ENCODE peak calls at places on chromosome 16, in six cellular contexts. V, L, Z, C, B and D are unnamed samples.

GRCh38 chr16:49012961-49013726 is 268.5 kb downstream of the CBLN1 start:
- DNase-seq in B (no peak), C (no peak), V (no peak), L (no peak), Z (peak), D (no peak)

GRCh38 chr16:65306313-65306712 is 184.4 kb upstream of the CDH11 start:
- DNase-seq in C (no peak), B (no peak), L (no peak), V (no peak), Z (no peak), D (peak)

GRCh38 chr16:19241512-19241911 is 44.0 kb upstream of the CLEC19A start:
- DNase-seq in V (no peak), B (no peak), L (no peak), Z (no peak), C (no peak), D (no peak)

GRCh38 chr16:2779978-2780898 is 3.2 kb upstream of the ELOB start:
- DNase-seq in L (no peak), Z (no peak), C (no peak), B (no peak), V (no peak), D (no peak)

GRCh38 chr16:30112197-30113030 is 923 bp downstream of the GDPD3 start:
- DNase-seq in B (peak), V (no peak), Z (no peak), L (peak), C (peak), D (peak)

GRCh38 chr16:828891-829290 is 28.4 kb upstream of the GNG13 start:
- DNase-seq in C (no peak), B (no peak), V (no peak), L (no peak), Z (no peak), D (no peak)

GRCh38 chr16:24504467-24505345 is 34.7 kb upstream of the RBBP6 start:
- DNase-seq in V (peak), B (peak), L (peak), C (peak), Z (peak), D (peak)

GRCh38 chr16:85816159-85816558 is 16.7 kb downstream of the COX4I1 start:
- DNase-seq in Z (no peak), B (no peak), V (no peak), C (no peak), L (no peak), D (no peak)

GRCh38 chr16:4273858-4274291 is 1.1 kb upstream of the TFAP4 start:
- DNase-seq in B (no peak), C (peak), V (peak), Z (no peak), L (peak), D (peak)

GRCh38 chr16:12869681-12870427 is 31.5 kb upstream of the SHISA9 start:
- DNase-seq in L (peak), Z (no peak), V (no peak), B (no peak), C (peak), D (no peak)

GRCh38 chr16:68078726-68079615 is 6.2 kb upstream of the NFATC3 start:
- DNase-seq in B (no peak), C (no peak), Z (no peak), L (no peak), V (no peak), D (no peak)

GRCh38 chr16:83615981-83616380 is 191.8 kb upstream of the HSBP1 start:
- DNase-seq in Z (no peak), V (no peak), B (no peak), L (peak), C (no peak), D (no peak)

GRCh38 chr16:81752225-81752875 is 26.7 kb upstream of the PLCG2 start:
- DNase-seq in V (peak), Z (no peak), C (peak), B (no peak), L (peak), D (no peak)

GRCh38 chr16:31333686-31334649 is 21.0 kb upstream of the ITGAX start:
- DNase-seq in Z (no peak), C (peak), V (no peak), B (no peak), L (peak), D (peak)

GRCh38 chr16:54467398-54467797 is 180.8 kb upstream of the IRX3 start:
- DNase-seq in C (no peak), Z (no peak), B (no peak), L (no peak), V (no peak), D (no peak)

GRCh38 chr16:3959148-3959547 is 78.6 kb upstream of the CREBBP start:
- DNase-seq in V (no peak), C (peak), B (no peak), Z (no peak), L (peak), D (peak)

GRCh38 chr16:88874938-88875599 is 8.6 kb upstream of the PABPN1L start:
- DNase-seq in Z (no peak), L (no peak), C (no peak), V (no peak), B (no peak), D (no peak)

GRCh38 chr16:84266451-84266850 is 26.6 kb upstream of the KCNG4 start:
- DNase-seq in L (peak), C (peak), V (no peak), B (peak), Z (no peak), D (peak)

GRCh38 chr16:3292604-3293003 is 9.3 kb downstream of the ZNF263 start:
- DNase-seq in C (no peak), L (peak), Z (no peak), V (no peak), B (no peak), D (no peak)

GRCh38 chr16:79093554-79093967 is 507.0 kb downstream of the MAF start:
- DNase-seq in B (no peak), Z (no peak), L (no peak), C (peak), V (no peak), D (no peak)

GRCh38 chr16:87696796-87697195 is 69.0 kb downstream of the KLHDC4 start:
- DNase-seq in C (no peak), L (no peak), B (no peak), Z (no peak), V (no peak), D (no peak)

GRCh38 chr16:11328172-11329079 is 16.8 kb upstream of the RMI2 start:
- DNase-seq in L (peak), V (peak), C (peak), B (peak), Z (no peak), D (peak)

GRCh38 chr16:20774703-20775362 is 11.0 kb downstream of the ACSM3 start:
- DNase-seq in V (no peak), Z (no peak), C (peak), B (peak), L (peak), D (peak)

GRCh38 chr16:2370725-2371124 is 30.2 kb upstream of the ABCA3 start:
- DNase-seq in C (no peak), Z (no peak), B (no peak), L (no peak), V (no peak), D (peak)

GRCh38 chr16:4891097-4891885 is 44.0 kb downstream of the UBN1 start:
- DNase-seq in B (no peak), C (no peak), V (no peak), Z (no peak), L (no peak), D (no peak)

GRCh38 chr16:57610611-57611010 is 17.8 kb upstream of the ADGRG1 start:
- DNase-seq in B (no peak), Z (no peak), C (no peak), L (no peak), V (peak), D (no peak)

GRCh38 chr16:12150600-12150999 is 174.1 kb downstream of the SNX29 start:
- DNase-seq in V (no peak), B (no peak), C (no peak), Z (no peak), L (no peak), D (no peak)

GRCh38 chr16:27439273-27440018 is 37.5 kb downstream of the IL21R start:
- DNase-seq in V (no peak), B (no peak), Z (no peak), L (no peak), C (no peak), D (no peak)

GRCh38 chr16:11672206-11673090 is 4.2 kb downstream of the SNN start:
- DNase-seq in Z (no peak), V (no peak), C (no peak), L (no peak), B (no peak), D (no peak)

GRCh38 chr16:23072084-23072599 is 77.1 kb downstream of the USP31 start:
- DNase-seq in B (peak), V (peak), C (peak), L (peak), Z (no peak), D (peak)

GRCh38 chr16:30356401-30357084 is 1.4 kb upstream of the CD2BP2 start:
- DNase-seq in C (no peak), B (no peak), L (no peak), V (no peak), Z (no peak), D (no peak)

GRCh38 chr16:59192551-59193199 is 458.6 kb upstream of the GOT2 start:
- DNase-seq in B (peak), V (no peak), L (peak), C (no peak), Z (no peak), D (no peak)

GRCh38 chr16:79334127-79334526 is 266.4 kb downstream of the MAF start:
- DNase-seq in V (no peak), B (no peak), L (no peak), C (no peak), Z (no peak), D (no peak)

GRCh38 chr16:68065716-68066305 is 19.4 kb upstream of the NFATC3 start:
- DNase-seq in B (no peak), L (peak), V (no peak), C (peak), Z (no peak), D (peak)

GRCh38 chr16:25713785-25714570 is 22.2 kb downstream of the HS3ST4 start:
- DNase-seq in Z (no peak), B (no peak), L (no peak), C (peak), V (no peak), D (peak)

GRCh38 chr16:54366943-54367342 is 80.4 kb upstream of the IRX3 start:
- DNase-seq in V (no peak), L (no peak), C (no peak), Z (no peak), B (no peak), D (no peak)

GRCh38 chr16:86509759-86510464 is 415 bp upstream of the FOXF1 start:
- DNase-seq in L (peak), Z (no peak), B (no peak), C (peak), V (peak), D (peak)

GRCh38 chr16:88685156-88686061 is 898 bp downstream of the SNAI3 start:
- DNase-seq in C (peak), L (peak), Z (no peak), V (no peak), B (no peak), D (peak)